ENCODE peak calls at places on chromosomes 13 and 19, in ten cellular contexts. M, L, K, Z, V, Q, C, F, N and R are unnamed samples.

GRCh38 chr19:17671906-17672305 is 16.2 kb downstream of the UNC13A start:
- DNase-seq in M (peak; percentile 87), L (peak; percentile 47), K (no peak), Z (no peak), V (no peak), Q (no peak), C (peak; percentile 55), F (no peak), N (no peak), R (peak; percentile 38)

GRCh38 chr13:91882918-91883317 is 484.5 kb downstream of the GPC5 start:
- DNase-seq in M (no peak), L (no peak), K (no peak), Z (no peak), V (no peak), Q (no peak), C (no peak), F (no peak), N (no peak), R (no peak)

GRCh38 chr13:69050696-69051095 is 1056.9 kb upstream of the ATXN8OS start:
- DNase-seq in M (peak; percentile 36), L (no peak), K (no peak), Z (no peak), V (no peak), Q (no peak), C (no peak), F (no peak), N (no peak), R (no peak)

GRCh38 chr13:55359067-55359466 is 1781.7 kb upstream of the PRR20A start:
- DNase-seq in M (peak; percentile 11), L (no peak), K (no peak), Z (no peak), V (no peak), Q (no peak), C (no peak), F (no peak), N (no peak), R (no peak)

GRCh38 chr13:42667638-42668037 is 93.7 kb downstream of the TNFSF11 start:
- DNase-seq in M (no peak), L (no peak), K (no peak), Z (no peak), V (no peak), Q (no peak), C (no peak), F (no peak), N (no peak), R (no peak)

GRCh38 chr13:49098198-49098597 is 121.9 kb upstream of the MLNR start:
- DNase-seq in M (no peak), L (peak; percentile 87), K (no peak), Z (no peak), V (no peak), Q (no peak), C (peak; percentile 97), F (peak; percentile 45), N (no peak), R (peak; percentile 97)

GRCh38 chr13:111383591-111384440 is 63.4 kb downstream of the TEX29 start:
- DNase-seq in M (no peak), L (no peak), K (no peak), Z (no peak), V (no peak), Q (no peak), C (no peak), F (no peak), N (no peak), R (no peak)

GRCh38 chr19:48818234-48818823 is 7.5 kb upstream of the BCAT2 start:
- DNase-seq in M (no peak), L (no peak), K (no peak), Z (no peak), V (peak; percentile 21), Q (no peak), C (no peak), F (peak; percentile 83), N (no peak), R (no peak)

GRCh38 chr13:112260108-112261055 is 115.8 kb upstream of the SPACA7 start:
- DNase-seq in M (no peak), L (no peak), K (no peak), Z (no peak), V (no peak), Q (no peak), C (no peak), F (no peak), N (no peak), R (no peak)

GRCh38 chr13:59452189-59452588 is 711.5 kb downstream of the DIAPH3 start:
- DNase-seq in M (no peak), L (no peak), K (no peak), Z (no peak), V (no peak), Q (no peak), C (no peak), F (no peak), N (no peak), R (no peak)

GRCh38 chr13:60351816-60352215 is 45.2 kb upstream of the TDRD3 start:
- DNase-seq in M (no peak), L (no peak), K (no peak), Z (no peak), V (no peak), Q (no peak), C (no peak), F (no peak), N (no peak), R (no peak)

GRCh38 chr13:91313103-91313502 is 34.4 kb upstream of the MIR17HG start:
- DNase-seq in M (peak; percentile 66), L (no peak), K (peak; percentile 22), Z (no peak), V (no peak), Q (no peak), C (peak; percentile 3), F (no peak), N (no peak), R (peak; percentile 51)

GRCh38 chr19:52638601-52639000 is 446 bp upstream of the ZNF83 start:
- DNase-seq in M (peak; percentile 40), L (no peak), K (no peak), Z (no peak), V (no peak), Q (peak; percentile 26), C (peak; percentile 28), F (no peak), N (no peak), R (no peak)

GRCh38 chr19:679418-680286 is 3.5 kb downstream of the FSTL3 start:
- DNase-seq in M (peak; percentile 68), L (peak; percentile 55), K (peak; percentile 41), Z (no peak), V (no peak), Q (peak; percentile 60), C (no peak), F (peak; percentile 70), N (peak; percentile 64), R (peak; percentile 42)

GRCh38 chr19:35673121-35673804 is 6.9 kb downstream of the UPK1A start:
- DNase-seq in M (peak; percentile 84), L (peak; percentile 66), K (no peak), Z (no peak), V (no peak), Q (no peak), C (peak; percentile 59), F (no peak), N (no peak), R (peak; percentile 15)

GRCh38 chr19:5172859-5173577 is 167.6 kb downstream of the PTPRS start:
- DNase-seq in M (no peak), L (peak; percentile 98), K (no peak), Z (no peak), V (no peak), Q (no peak), C (peak; percentile 99), F (no peak), N (peak; percentile 62), R (peak; percentile 76)

GRCh38 chr13:109642358-109642757 is 144.0 kb downstream of the IRS2 start:
- DNase-seq in M (no peak), L (no peak), K (no peak), Z (no peak), V (no peak), Q (no peak), C (no peak), F (no peak), N (no peak), R (no peak)
- H3K27ac ChIP-seq in M (no peak overlapping the region), L (no peak overlapping the region), K (no peak overlapping the region), Z (no peak overlapping the region), V (no peak overlapping the region), Q (no peak overlapping the region), C (no peak overlapping the region), F (no peak overlapping the region), N (no peak overlapping the region), R (no peak overlapping the region)

GRCh38 chr13:67943116-67943515 is 713.0 kb upstream of the PCDH9 start:
- DNase-seq in M (no peak), L (no peak), K (no peak), Z (no peak), V (no peak), Q (no peak), C (no peak), F (no peak), N (no peak), R (no peak)
- H3K27ac ChIP-seq in M (no peak overlapping the region), L (no peak overlapping the region), K (no peak overlapping the region), Z (no peak overlapping the region), V (no peak overlapping the region), Q (no peak overlapping the region), C (no peak overlapping the region), F (no peak overlapping the region), N (no peak overlapping the region), R (no peak overlapping the region)

DNA sequence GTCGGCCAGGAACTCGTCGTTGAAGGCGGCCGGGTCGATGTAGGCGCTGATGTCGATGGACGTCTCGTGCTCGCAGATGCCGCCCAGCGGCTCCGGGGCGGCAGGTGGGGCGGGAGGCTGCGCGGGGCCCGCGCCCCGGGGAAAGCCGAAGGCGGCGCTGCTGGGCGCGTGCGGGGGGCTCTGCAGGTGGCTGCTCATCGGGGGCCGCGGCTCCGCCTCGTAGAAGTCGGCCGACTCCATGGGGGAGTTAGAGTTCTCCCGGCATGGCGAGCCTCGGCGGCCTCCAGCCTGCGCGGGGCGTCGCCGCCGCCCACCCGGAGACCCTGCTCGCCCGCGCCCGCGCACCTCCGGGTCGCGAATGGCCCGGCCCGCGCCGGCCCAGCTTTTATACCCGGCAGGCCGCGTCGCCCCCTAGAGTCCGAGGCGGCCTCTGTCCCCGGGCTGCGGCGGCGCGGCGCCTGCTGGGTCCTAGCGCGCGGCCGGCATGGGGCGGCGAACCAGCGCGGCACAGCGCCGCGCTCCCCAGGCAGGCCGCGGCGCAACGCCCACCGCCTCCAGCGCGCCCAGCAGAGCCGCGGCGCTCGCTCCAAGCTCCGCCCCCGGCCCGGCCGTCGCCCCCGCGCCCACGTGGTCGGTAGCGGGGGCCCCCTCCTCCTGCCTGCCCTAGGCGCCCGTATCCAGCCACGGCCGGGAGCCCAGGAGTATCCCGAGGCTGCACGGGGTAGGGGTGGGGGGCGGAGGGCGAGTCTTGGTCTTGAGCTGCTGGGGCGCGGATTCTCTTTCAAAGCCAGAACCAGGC is at the start of gene CEBPA:
- DNase-seq in M (peak; percentile 91), L (peak; percentile 42), K (peak; percentile 46), Z (no peak), V (peak; percentile 72), Q (peak; percentile 87), C (peak; percentile 35), F (peak; percentile 85), N (peak; percentile 79), R (peak; percentile 60)
- H3K27ac ChIP-seq in M (no peak within 1 kb of the TSS), L (peak within 1 kb of the TSS; percentile 4), K (peak within 1 kb of the TSS; percentile 90), Z (peak within 1 kb of the TSS; percentile 89), V (peak within 1 kb of the TSS; percentile 92), Q (peak within 1 kb of the TSS; percentile 59), C (no peak within 1 kb of the TSS), F (peak within 1 kb of the TSS; percentile 70), N (peak within 1 kb of the TSS; percentile 63), R (no peak within 1 kb of the TSS)

DNA sequence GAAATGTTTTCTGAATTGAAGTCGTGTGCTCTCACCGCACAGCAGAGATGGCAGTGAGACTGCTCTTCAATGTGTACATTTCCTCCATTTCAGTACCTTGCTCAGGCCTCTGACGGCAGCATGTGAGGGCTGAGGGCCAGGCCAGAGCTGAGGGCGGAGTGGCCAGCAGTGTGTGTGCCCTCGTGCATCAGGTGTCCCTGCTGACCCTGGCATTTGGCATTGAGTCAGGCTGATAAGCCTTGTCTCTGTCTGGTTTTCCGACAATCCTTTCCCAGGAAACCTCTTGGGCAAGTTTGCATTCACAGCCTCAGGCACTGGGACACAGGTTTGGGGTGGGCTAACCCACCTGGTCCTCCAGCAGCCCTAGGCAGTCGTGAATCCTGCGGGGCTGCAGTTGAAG is 62.3 kb downstream of the EFNB2 start:
- DNase-seq in M (no peak), L (no peak), K (no peak), Z (no peak), V (no peak), Q (no peak), C (no peak), F (no peak), N (no peak), R (no peak)
- H3K27ac ChIP-seq in M (no peak overlapping the region), L (peak overlapping the region; percentile 97), K (no peak overlapping the region), Z (no peak overlapping the region), V (no peak overlapping the region), Q (no peak overlapping the region), C (no peak overlapping the region), F (no peak overlapping the region), N (no peak overlapping the region), R (no peak overlapping the region)